ENCODE peak calls at places on chromosomes 6 and 20, in five cellular contexts. I is IMR-90, G is kidney, J is MM.1S, P is colonic mucosa. L is an unnamed sample.

GRCh38 chr20:62734881-62735280 is 26.2 kb downstream of the NTSR1 start:
- DNase-seq in I (no peak), G (peak; percentile 68), J (no peak), P (no peak), L (no peak)

GRCh38 chr6:34176261-34177031 is 30.6 kb upstream of the GRM4 start:
- DNase-seq in I (no peak), G (peak; percentile 51), J (no peak), P (no peak), L (no peak)

GRCh38 chr20:62708591-62709536 is at the start of gene NTSR1:
- DNase-seq in I (no peak), G (peak; percentile 56), J (no peak), P (no peak), L (no peak)

GRCh38 chr6:43708857-43709653 is 21.5 kb upstream of the MRPS18A start:
- DNase-seq in I (peak; percentile 82), G (peak; percentile 26), J (no peak), P (no peak), L (peak; percentile 85)

GRCh38 chr6:81792826-81793225 is 40.3 kb upstream of the TENT5A start:
- DNase-seq in I (no peak), G (no peak), J (no peak), P (no peak), L (peak; percentile 51)

GRCh38 chr20:23508449-23508848 is 17.5 kb downstream of the CST8 start:
- DNase-seq in I (no peak), G (no peak), J (no peak), P (no peak), L (no peak)

GRCh38 chr6:34189806-34190503 is 44.1 kb upstream of the GRM4 start:
- DNase-seq in I (no peak), G (no peak), J (no peak), P (no peak), L (no peak)

GRCh38 chr6:37283786-37284185 is 25.8 kb upstream of the TMEM217 start:
- DNase-seq in I (no peak), G (no peak), J (no peak), P (no peak), L (peak; percentile 23)

GRCh38 chr20:34316191-34316814 is 13.1 kb upstream of the AHCY start:
- DNase-seq in I (peak; percentile 33), G (no peak), J (no peak), P (no peak), L (peak; percentile 29)

GRCh38 chr6:136526196-136526930 is 23.9 kb downstream of the MAP7 start:
- DNase-seq in I (peak; percentile 63), G (peak; percentile 85), J (no peak), P (peak; percentile 44), L (peak; percentile 36)

GRCh38 chr6:3575701-3576100 is 118.9 kb upstream of the SLC22A23 start:
- DNase-seq in I (no peak), G (no peak), J (no peak), P (no peak), L (no peak)

GRCh38 chr6:83536034-83536646 is 23.8 kb downstream of the PRSS35 start:
- DNase-seq in I (peak; percentile 53), G (no peak), J (peak; percentile 49), P (peak; percentile 64), L (peak; percentile 10)

GRCh38 chr6:21745543-21746337 is 152.2 kb downstream of the SOX4 start:
- DNase-seq in I (no peak), G (no peak), J (no peak), P (no peak), L (no peak)

GRCh38 chr6:39040080-39040673 is 8.4 kb upstream of the GLP1R start:
- DNase-seq in I (no peak), G (no peak), J (no peak), P (no peak), L (no peak)

GRCh38 chr6:117547688-117548621 is 54.4 kb downstream of the GOPC start:
- DNase-seq in I (peak; percentile 54), G (peak; percentile 89), J (no peak), P (peak; percentile 24), L (peak; percentile 58)

GRCh38 chr20:34473262-34473883 is 42.8 kb upstream of the DYNLRB1 start:
- DNase-seq in I (peak; percentile 66), G (no peak), J (peak; percentile 41), P (peak; percentile 48), L (peak; percentile 14)

GRCh38 chr6:73854998-73855718 is 159.2 kb downstream of the CD109 start:
- DNase-seq in I (peak; percentile 73), G (no peak), J (peak; percentile 60), P (peak; percentile 23), L (peak; percentile 38)

GRCh38 chr6:165585060-165585459 is 78.0 kb downstream of the PDE10A start:
- DNase-seq in I (peak; percentile 81), G (no peak), J (no peak), P (no peak), L (peak; percentile 2)

GRCh38 chr20:926646-927045 is 10.5 kb upstream of the ANGPT4 start:
- DNase-seq in I (no peak), G (no peak), J (no peak), P (no peak), L (no peak)

GRCh38 chr6:134426623-134427022 is 108.7 kb upstream of the SGK1 start:
- DNase-seq in I (no peak), G (no peak), J (no peak), P (no peak), L (no peak)

GRCh38 chr6:134429861-134430380 is 112.0 kb upstream of the SGK1 start:
- DNase-seq in I (no peak), G (no peak), J (no peak), P (no peak), L (no peak)

GRCh38 chr6:134424795-134425163 is 106.9 kb upstream of the SGK1 start:
- DNase-seq in I (no peak), G (no peak), J (no peak), P (no peak), L (no peak)

GRCh38 chr6:134425521-134426316 is 107.8 kb upstream of the SGK1 start:
- DNase-seq in I (no peak), G (no peak), J (no peak), P (no peak), L (no peak)

DNA sequence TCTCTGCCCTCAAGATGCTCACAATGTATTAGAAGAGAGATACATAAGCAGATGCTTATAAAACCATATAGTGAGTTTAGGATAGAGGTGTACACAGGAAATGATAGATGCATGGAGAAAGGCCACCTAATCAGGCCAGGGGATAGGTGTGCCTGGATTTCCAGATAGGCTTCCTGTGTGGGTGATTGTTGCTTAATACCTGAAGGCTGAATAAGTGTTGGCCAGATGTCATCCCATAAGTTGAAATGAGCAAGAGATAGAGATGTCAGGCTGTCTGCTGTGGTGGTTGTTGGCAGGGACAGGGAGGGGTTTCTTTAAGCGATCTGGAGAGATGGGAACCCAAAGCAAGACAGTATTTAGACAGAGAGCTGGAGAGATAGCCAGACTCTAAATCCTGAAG is 109.8 kb upstream of the SGK1 start:
- DNase-seq in I (no peak), G (no peak), J (no peak), P (no peak), L (no peak)
- H3K9ac ChIP-seq in I (no peak overlapping the region), G (no peak overlapping the region), J (no peak overlapping the region), P (no peak overlapping the region), L (no peak overlapping the region)

DNA sequence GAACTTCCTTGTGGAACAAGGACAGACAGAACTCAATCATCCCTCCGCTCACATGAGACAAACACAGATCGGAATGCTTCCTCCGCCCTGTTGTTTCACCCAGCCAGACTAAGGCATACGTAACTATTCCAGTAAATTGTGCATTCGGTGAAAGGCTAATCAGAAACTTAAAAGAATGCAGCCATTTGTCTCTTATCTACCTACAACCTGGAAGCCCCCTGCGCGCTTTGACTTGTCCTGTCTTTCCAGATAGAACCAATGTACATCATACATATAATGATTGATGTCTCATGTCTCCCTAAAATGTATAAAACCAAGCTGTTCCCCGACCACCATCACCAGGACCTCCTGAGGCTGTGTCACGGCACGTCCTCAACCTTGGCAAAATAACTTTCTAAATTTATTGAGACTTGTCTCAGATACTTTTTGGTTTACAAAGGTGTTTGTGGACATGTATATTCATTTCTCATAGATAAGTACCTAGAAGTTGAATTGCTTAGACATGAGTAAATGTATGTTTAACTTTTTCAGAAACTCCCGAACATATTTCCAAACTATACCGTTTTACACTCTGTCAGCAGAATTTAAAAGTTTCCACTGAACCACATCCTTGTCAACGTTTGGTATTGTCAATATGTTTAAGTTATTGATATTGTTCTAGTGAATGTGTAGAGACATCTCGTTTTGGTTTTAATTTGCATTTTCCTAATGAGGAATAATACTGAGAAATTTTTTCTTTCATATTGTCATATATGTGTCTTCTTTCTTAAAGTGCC is 197.6 kb upstream of the THBS2 start:
- DNase-seq in I (no peak), G (no peak), J (no peak), P (no peak), L (no peak)
- H3K4me3 ChIP-seq in I (no peak overlapping the region), G (peak overlapping the region; percentile 31), J (no peak overlapping the region), P (no peak overlapping the region), L (no peak overlapping the region)

DNA sequence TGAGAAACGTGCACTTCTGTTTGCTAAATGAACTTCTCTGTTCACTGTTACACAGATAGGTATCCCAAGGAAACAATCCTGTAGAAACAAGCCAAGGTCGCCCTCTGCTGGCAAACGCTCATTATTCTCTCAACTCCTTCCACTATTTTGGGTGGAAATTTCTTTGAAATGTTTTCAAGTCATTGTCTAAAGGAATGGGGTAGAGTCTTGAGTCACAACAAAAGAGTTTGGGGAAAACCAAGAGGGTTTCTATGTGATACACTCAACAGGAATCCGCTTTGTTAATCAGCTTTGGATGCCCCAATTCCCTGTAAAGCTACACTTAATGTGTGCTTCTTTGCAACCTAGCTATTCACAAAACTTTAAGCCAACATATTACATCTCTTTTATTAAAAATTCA is 4.6 kb upstream of the RAE1 start:
- DNase-seq in I (peak; percentile 70), G (peak; percentile 75), J (peak; percentile 75), P (peak; percentile 81), L (peak; percentile 52)
- H3K9ac ChIP-seq in I (no peak overlapping the region), G (no peak overlapping the region), J (no peak overlapping the region), P (no peak overlapping the region), L (no peak overlapping the region)

GRCh38 chr20:43914286-43914685 is 366 bp upstream of the TOX2 start:
- DNase-seq in I (no peak), G (no peak), J (no peak), P (no peak), L (no peak)

GRCh38 chr20:43914697-43915208 is at the start of gene TOX2:
- DNase-seq in I (no peak), G (no peak), J (peak; percentile 74), P (peak; percentile 62), L (no peak)

GRCh38 chr20:43916073-43916874 is 1.6 kb downstream of the TOX2 start:
- DNase-seq in I (no peak), G (no peak), J (no peak), P (no peak), L (no peak)

GRCh38 chr20:43916875-43917371 is 2.3 kb downstream of the TOX2 start:
- DNase-seq in I (peak; percentile 45), G (no peak), J (peak; percentile 30), P (no peak), L (peak; percentile 25)

DNA sequence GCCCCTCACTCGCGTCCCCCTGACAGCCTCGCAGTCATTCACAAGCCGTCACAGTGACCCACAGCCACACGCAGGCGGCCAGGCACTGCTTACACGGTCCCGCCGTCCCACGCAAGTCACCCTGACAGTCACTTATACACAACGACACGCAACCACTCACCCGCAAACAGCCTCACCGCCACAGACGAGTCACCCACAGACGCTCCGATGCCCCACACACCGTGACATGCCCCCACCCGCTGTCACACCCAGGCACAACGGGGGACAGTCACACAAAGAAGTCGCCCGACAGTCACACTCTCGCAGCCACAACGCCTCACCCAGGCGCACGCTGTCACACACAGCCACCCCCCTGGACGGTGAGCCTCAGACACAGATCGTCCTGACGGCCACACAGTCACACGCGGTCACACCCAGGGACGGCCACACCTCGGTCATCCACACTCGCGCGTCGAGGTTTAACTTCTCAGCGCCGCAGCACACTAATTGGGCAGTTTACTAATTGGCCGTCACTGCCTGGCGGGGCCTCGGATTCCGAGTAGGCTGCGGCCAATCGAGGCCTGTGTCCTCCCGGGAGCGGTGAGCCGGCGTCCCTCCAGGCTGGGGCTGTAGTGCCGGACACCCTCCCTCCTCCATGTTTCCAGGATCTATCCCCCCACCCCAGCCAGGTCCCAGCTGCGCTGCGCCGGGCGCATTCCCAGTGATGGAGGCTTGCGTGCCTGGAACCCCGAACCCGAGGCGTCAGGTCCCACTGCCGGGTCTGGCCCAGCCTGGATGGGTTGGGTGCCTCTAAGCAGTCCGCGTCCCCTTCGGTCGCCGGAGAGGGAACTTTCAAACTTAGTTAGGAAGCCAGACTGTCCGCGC is 789 bp downstream of the TOX2 start:
- DNase-seq in I (peak; percentile 23), G (no peak), J (no peak), P (peak; percentile 52), L (peak; percentile 28)
- H3K4me3 ChIP-seq in I (peak overlapping the region; percentile 56), G (peak overlapping the region; percentile 53), J (peak overlapping the region; percentile 81), P (peak overlapping the region; percentile 47), L (peak overlapping the region; percentile 59)

L was measured in astrocyte.